ENCODE peak calls at places on chromosome 21, in six cellular contexts. One of them, this sample, is unnamed.

GRCh38 chr21:42757826-42758655 is 104.6 kb downstream of the PDE9A start:
- DNase-seq in H1: no peak
- DNase-seq in GM12878: no peak
- DNase-seq in HepG2: no peak
- DNase-seq in K562: no peak
- DNase-seq in WTC11: no peak
- DNase-seq in this sample: no peak

GRCh38 chr21:34836103-34836932 is 167.5 kb downstream of the CLIC6 start:
- DNase-seq in H1: no peak
- DNase-seq in GM12878: no peak
- DNase-seq in WTC11: no peak
- DNase-seq in HepG2: peak
- DNase-seq in K562: no peak
- DNase-seq in this sample: no peak

GRCh38 chr21:38858429-38859205 is 52.9 kb downstream of the ETS2 start:
- DNase-seq in K562: no peak
- DNase-seq in H1: no peak
- DNase-seq in WTC11: no peak
- DNase-seq in HepG2: no peak
- DNase-seq in GM12878: no peak
- DNase-seq in this sample: no peak

GRCh38 chr21:44954281-44954771 is 14.5 kb downstream of the SLX9 start:
- DNase-seq in HepG2: no peak
- DNase-seq in H1: no peak
- DNase-seq in WTC11: no peak
- DNase-seq in GM12878: no peak
- DNase-seq in K562: no peak
- DNase-seq in this sample: no peak

GRCh38 chr21:44354001-44354405 is 582 bp downstream of the TRPM2 start:
- DNase-seq in HepG2: no peak
- DNase-seq in H1: no peak
- DNase-seq in K562: no peak
- DNase-seq in GM12878: no peak
- DNase-seq in WTC11: no peak
- DNase-seq in this sample: no peak

GRCh38 chr21:34582506-34583150 is 32.3 kb downstream of the RCAN1 start:
- DNase-seq in H1: no peak
- DNase-seq in K562: peak
- DNase-seq in WTC11: no peak
- DNase-seq in GM12878: no peak
- DNase-seq in HepG2: peak
- DNase-seq in this sample: peak

GRCh38 chr21:27759820-27760219 is 792.9 kb upstream of the ADAMTS5 start:
- DNase-seq in GM12878: no peak
- DNase-seq in HepG2: no peak
- DNase-seq in WTC11: no peak
- DNase-seq in H1: no peak
- DNase-seq in K562: no peak
- DNase-seq in this sample: no peak

GRCh38 chr21:35606578-35606977 is 453.7 kb downstream of the SETD4 start:
- DNase-seq in K562: no peak
- DNase-seq in H1: no peak
- DNase-seq in WTC11: no peak
- DNase-seq in GM12878: no peak
- DNase-seq in HepG2: no peak
- DNase-seq in this sample: no peak

GRCh38 chr21:25467891-25468290 is 139.4 kb downstream of the MRPL39 start:
- DNase-seq in H1: no peak
- DNase-seq in WTC11: no peak
- DNase-seq in GM12878: no peak
- DNase-seq in K562: no peak
- DNase-seq in HepG2: no peak
- DNase-seq in this sample: no peak

GRCh38 chr21:31557421-31557955 is 102.0 kb upstream of the SOD1 start:
- DNase-seq in GM12878: no peak
- DNase-seq in WTC11: peak
- DNase-seq in K562: no peak
- DNase-seq in H1: peak
- DNase-seq in HepG2: no peak
- DNase-seq in this sample: peak

GRCh38 chr21:31283025-31283424 is 61.0 kb downstream of the TIAM1 start:
- DNase-seq in K562: no peak
- DNase-seq in HepG2: no peak
- DNase-seq in H1: no peak
- DNase-seq in GM12878: no peak
- DNase-seq in WTC11: no peak
- DNase-seq in this sample: no peak

DNA sequence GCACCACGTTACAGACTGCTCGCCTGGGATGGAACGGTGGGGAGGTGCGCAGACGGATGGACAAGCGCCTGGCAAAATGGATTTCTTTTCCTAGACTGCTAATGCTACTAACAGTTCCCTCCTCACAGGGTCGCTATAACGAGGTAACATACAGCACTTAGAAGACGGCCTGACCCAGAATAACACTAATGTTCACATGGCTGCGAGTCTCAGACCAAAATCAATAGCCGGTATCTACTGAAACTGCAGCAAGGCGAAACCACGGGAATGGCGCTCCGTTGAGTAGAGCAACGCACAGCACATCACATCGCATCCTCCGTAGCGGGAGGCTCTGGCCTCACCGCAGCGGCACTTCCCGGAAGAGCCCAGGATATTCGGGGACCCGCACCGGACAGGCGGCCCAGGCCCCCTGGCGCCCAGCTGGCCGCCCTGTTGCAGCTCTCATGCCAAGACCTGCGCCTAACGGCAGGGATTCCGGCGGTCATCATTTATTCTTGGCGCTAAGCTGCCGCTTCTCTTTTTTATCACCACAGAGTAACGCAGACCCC is 46.6 kb downstream of the VPS26C start:
- DNase-seq in K562: no peak
- DNase-seq in HepG2: peak
- DNase-seq in GM12878: no peak
- DNase-seq in H1: no peak
- DNase-seq in WTC11: peak
- DNase-seq in this sample: peak
- TF ChIP-seq CREB1 in K562: no peak
- TF ChIP-seq CREB1 in HepG2: no peak
- TF ChIP-seq CREB1 in GM12878: no peak
- TF ChIP-seq CREB1 in H1: no peak
- TF ChIP-seq CREB1 in WTC11: no peak
- TF ChIP-seq CREB1 in this sample: no peak

GRCh38 chr21:15682977-15683376 is 46.8 kb upstream of the USP25 start:
- DNase-seq in H1: no peak
- DNase-seq in WTC11: no peak
- DNase-seq in K562: no peak
- DNase-seq in HepG2: no peak
- DNase-seq in GM12878: no peak
- DNase-seq in this sample: no peak

GRCh38 chr21:15687208-15687607 is 42.6 kb upstream of the USP25 start:
- DNase-seq in HepG2: no peak
- DNase-seq in WTC11: no peak
- DNase-seq in GM12878: no peak
- DNase-seq in K562: no peak
- DNase-seq in H1: no peak
- DNase-seq in this sample: no peak

GRCh38 chr21:15688809-15689208 is 41.0 kb upstream of the USP25 start:
- DNase-seq in K562: no peak
- DNase-seq in HepG2: no peak
- DNase-seq in WTC11: no peak
- DNase-seq in GM12878: no peak
- DNase-seq in H1: no peak
- DNase-seq in this sample: no peak

GRCh38 chr21:15688016-15688415 is 41.8 kb upstream of the USP25 start:
- DNase-seq in WTC11: no peak
- DNase-seq in H1: no peak
- DNase-seq in K562: no peak
- DNase-seq in HepG2: no peak
- DNase-seq in GM12878: no peak
- DNase-seq in this sample: no peak

DNA sequence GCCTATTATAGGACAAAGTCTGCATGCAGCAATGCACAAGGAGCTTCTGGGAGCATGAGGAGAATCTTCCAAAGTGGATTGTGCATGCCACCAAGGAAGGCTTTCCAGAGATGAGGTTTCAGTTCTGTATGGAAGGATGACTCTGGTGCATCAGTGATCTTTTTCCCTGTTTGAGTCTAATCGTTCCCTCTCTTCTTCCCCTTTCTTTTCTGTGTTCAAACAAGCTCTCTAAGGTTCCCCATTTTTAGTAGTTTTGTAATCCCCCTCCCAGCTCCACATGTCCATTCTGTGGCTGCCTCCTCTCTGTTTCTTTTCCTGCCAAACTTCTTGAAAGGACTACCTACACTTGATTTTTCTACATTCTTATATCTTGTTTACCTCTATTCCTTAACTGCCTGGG is 43.3 kb upstream of the USP25 start:
- DNase-seq in GM12878: no peak
- DNase-seq in K562: no peak
- DNase-seq in WTC11: no peak
- DNase-seq in H1: no peak
- DNase-seq in HepG2: no peak
- DNase-seq in this sample: no peak
- TF ChIP-seq CREB1 in GM12878: no peak
- TF ChIP-seq CREB1 in K562: no peak
- TF ChIP-seq CREB1 in WTC11: no peak
- TF ChIP-seq CREB1 in H1: no peak
- TF ChIP-seq CREB1 in HepG2: no peak
- TF ChIP-seq CREB1 in this sample: no peak

GRCh38 chr21:40680311-40680710 is 166.6 kb downstream of the DSCAM start:
- DNase-seq in K562: no peak
- DNase-seq in H1: no peak
- DNase-seq in WTC11: no peak
- DNase-seq in HepG2: no peak
- DNase-seq in GM12878: no peak
- DNase-seq in this sample: no peak

GRCh38 chr21:40685121-40685630 is 161.8 kb downstream of the DSCAM start:
- DNase-seq in HepG2: no peak
- DNase-seq in WTC11: no peak
- DNase-seq in K562: no peak
- DNase-seq in H1: no peak
- DNase-seq in GM12878: no peak
- DNase-seq in this sample: no peak

GRCh38 chr21:40678681-40679284 is 168.2 kb downstream of the DSCAM start:
- DNase-seq in H1: no peak
- DNase-seq in GM12878: no peak
- DNase-seq in HepG2: no peak
- DNase-seq in K562: no peak
- DNase-seq in WTC11: no peak
- DNase-seq in this sample: no peak

GRCh38 chr21:40683349-40683748 is 163.6 kb downstream of the DSCAM start:
- DNase-seq in H1: no peak
- DNase-seq in WTC11: no peak
- DNase-seq in K562: no peak
- DNase-seq in HepG2: no peak
- DNase-seq in GM12878: no peak
- DNase-seq in this sample: no peak

DNA sequence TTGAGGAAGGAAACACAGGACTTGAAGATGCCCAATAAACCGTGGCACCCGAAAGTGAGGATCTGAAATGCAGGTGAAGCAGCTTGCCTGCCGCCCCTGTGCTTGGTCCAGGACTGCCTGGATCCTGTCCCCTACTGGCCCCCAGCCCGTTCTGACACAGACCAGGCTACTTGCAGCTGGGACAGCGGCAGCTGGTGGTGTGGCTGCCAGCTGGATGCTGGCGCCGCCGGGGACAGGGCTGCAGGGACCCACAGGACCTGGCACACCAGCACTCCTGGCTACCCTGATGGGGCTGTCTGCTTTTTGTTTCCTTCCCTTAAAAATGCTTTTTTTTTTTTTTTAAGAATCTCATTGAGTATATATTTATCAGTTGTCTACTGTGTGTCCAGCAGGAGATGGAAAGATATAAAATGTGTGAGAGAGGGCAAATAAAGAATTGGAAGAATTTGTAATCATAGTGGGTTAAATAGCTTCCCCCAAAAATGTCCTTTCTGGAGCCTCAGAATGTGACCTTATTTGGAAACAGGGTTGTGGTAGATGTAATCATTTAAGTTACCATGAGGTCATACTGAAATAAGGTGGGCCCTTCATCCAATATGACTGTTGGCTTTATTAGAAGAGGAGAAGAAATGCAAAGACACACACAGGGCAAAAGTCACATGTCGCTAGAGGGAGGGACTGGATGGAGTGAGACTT is 165.6 kb downstream of the DSCAM start:
- DNase-seq in K562: no peak
- DNase-seq in WTC11: no peak
- DNase-seq in HepG2: no peak
- DNase-seq in H1: no peak
- DNase-seq in GM12878: no peak
- DNase-seq in this sample: no peak
- TF ChIP-seq CREB1 in K562: no peak
- TF ChIP-seq CREB1 in WTC11: no peak
- TF ChIP-seq CREB1 in HepG2: no peak
- TF ChIP-seq CREB1 in H1: no peak
- TF ChIP-seq CREB1 in GM12878: no peak
- TF ChIP-seq CREB1 in this sample: no peak

GRCh38 chr21:46181953-46182547 is 2.2 kb downstream of the SPATC1L start:
- DNase-seq in H1: no peak
- DNase-seq in K562: no peak
- DNase-seq in WTC11: no peak
- DNase-seq in HepG2: no peak
- DNase-seq in GM12878: no peak
- DNase-seq in this sample: no peak

GRCh38 chr21:46184625-46185555 is 631 bp upstream of the SPATC1L start:
- DNase-seq in K562: peak
- DNase-seq in HepG2: peak
- DNase-seq in H1: peak
- DNase-seq in GM12878: peak
- DNase-seq in WTC11: peak
- DNase-seq in this sample: peak

GRCh38 chr21:46182548-46183336 is 1.5 kb downstream of the SPATC1L start:
- DNase-seq in GM12878: no peak
- DNase-seq in HepG2: no peak
- DNase-seq in H1: no peak
- DNase-seq in K562: peak
- DNase-seq in WTC11: no peak
- DNase-seq in this sample: peak

GRCh38 chr21:46185717-46186116 is 1.5 kb upstream of the SPATC1L start:
- DNase-seq in HepG2: no peak
- DNase-seq in K562: no peak
- DNase-seq in GM12878: no peak
- DNase-seq in H1: no peak
- DNase-seq in WTC11: no peak
- DNase-seq in this sample: no peak

DNA sequence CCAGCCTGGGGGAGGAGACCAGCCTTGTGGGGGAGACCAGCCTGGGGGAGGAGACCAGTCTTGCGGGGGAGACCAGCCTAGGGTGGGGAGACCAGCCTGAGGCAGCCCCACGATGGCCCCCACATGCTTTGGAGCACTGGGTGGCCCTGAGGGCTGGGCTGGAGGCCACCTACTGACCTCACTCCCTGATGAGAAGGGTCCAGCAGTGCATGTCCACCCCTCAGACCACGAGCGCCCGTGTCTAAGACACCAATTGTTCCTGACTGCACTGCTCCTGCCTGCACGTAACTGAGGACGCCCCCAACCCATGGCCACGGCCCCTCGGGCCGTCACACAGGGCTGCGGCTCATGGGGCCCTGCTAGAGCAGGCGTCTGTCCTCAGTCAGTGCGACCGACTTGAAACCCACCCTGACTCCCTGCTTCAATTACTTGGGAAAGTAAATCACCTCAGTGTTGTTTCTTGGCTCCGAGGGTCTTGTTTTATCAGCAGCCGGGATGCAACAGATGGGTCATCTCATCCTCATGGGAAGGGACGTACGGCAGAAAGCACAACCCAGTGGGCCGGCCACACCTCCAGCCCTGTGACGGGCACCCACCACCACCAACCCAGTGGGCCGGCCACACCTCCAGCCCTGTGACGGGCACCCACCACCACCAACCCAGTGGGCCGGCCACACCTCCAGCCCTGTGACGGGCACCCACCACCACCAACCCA is at the start of gene SPATC1L:
- DNase-seq in WTC11: peak
- DNase-seq in H1: peak
- DNase-seq in GM12878: peak
- DNase-seq in HepG2: peak
- DNase-seq in K562: peak
- DNase-seq in this sample: peak
- TF ChIP-seq CREB1 in WTC11: no peak
- TF ChIP-seq CREB1 in H1: no peak
- TF ChIP-seq CREB1 in GM12878: no peak
- TF ChIP-seq CREB1 in HepG2: no peak
- TF ChIP-seq CREB1 in K562: no peak
- TF ChIP-seq CREB1 in this sample: no peak

This sample was measured in GM23338.